ENCODE peak calls at places on chromosome 1, in eight cellular contexts. One of them, this sample, is unnamed.

GRCh38 chr1:168709896-168710305 is 19.1 kb downstream of the DPT start:
- DNase-seq in epithelial cell of esophagus: peak
- DNase-seq in HS-5: peak
- DNase-seq in stimulated activated CD4-positive, alpha-beta T cell treated with anti-CD3 and anti-CD28 coated beads, Interleukin-1b, Interleukin-23, amount 100 ng/mL, for 24 hours: no peak
- DNase-seq in anterior cingulate cortex: no peak
- DNase-seq in GM04504: peak
- DNase-seq in left ventricle myocardium inferior: no peak
- DNase-seq in EH: peak
- DNase-seq in this sample: peak

GRCh38 chr1:8266436-8267165 is 51.3 kb upstream of the SLC45A1 start:
- DNase-seq in epithelial cell of esophagus: no peak
- DNase-seq in GM04504: no peak
- DNase-seq in left ventricle myocardium inferior: no peak
- DNase-seq in anterior cingulate cortex: no peak
- DNase-seq in EH: no peak
- DNase-seq in stimulated activated CD4-positive, alpha-beta T cell treated with anti-CD3 and anti-CD28 coated beads, Interleukin-1b, Interleukin-23, amount 100 ng/mL, for 24 hours: no peak
- DNase-seq in HS-5: no peak
- DNase-seq in this sample: no peak

GRCh38 chr1:91022518-91022929 is 689 bp upstream of the ZNF644 start:
- DNase-seq in stimulated activated CD4-positive, alpha-beta T cell treated with anti-CD3 and anti-CD28 coated beads, Interleukin-1b, Interleukin-23, amount 100 ng/mL, for 24 hours: no peak
- DNase-seq in left ventricle myocardium inferior: no peak
- DNase-seq in epithelial cell of esophagus: no peak
- DNase-seq in GM04504: no peak
- DNase-seq in EH: no peak
- DNase-seq in anterior cingulate cortex: no peak
- DNase-seq in HS-5: no peak
- DNase-seq in this sample: no peak

GRCh38 chr1:58717979-58718378 is 18.1 kb upstream of the MYSM1 start:
- DNase-seq in HS-5: no peak
- DNase-seq in left ventricle myocardium inferior: no peak
- DNase-seq in epithelial cell of esophagus: no peak
- DNase-seq in stimulated activated CD4-positive, alpha-beta T cell treated with anti-CD3 and anti-CD28 coated beads, Interleukin-1b, Interleukin-23, amount 100 ng/mL, for 24 hours: no peak
- DNase-seq in GM04504: no peak
- DNase-seq in EH: peak
- DNase-seq in anterior cingulate cortex: no peak
- DNase-seq in this sample: no peak

GRCh38 chr1:150557813-150558212 is 8.6 kb downstream of the ADAMTSL4 start:
- DNase-seq in anterior cingulate cortex: no peak
- DNase-seq in epithelial cell of esophagus: no peak
- DNase-seq in stimulated activated CD4-positive, alpha-beta T cell treated with anti-CD3 and anti-CD28 coated beads, Interleukin-1b, Interleukin-23, amount 100 ng/mL, for 24 hours: no peak
- DNase-seq in EH: no peak
- DNase-seq in GM04504: no peak
- DNase-seq in HS-5: no peak
- DNase-seq in left ventricle myocardium inferior: no peak
- DNase-seq in this sample: no peak

GRCh38 chr1:162388083-162388594 is 6.6 kb downstream of the C1orf226 start:
- DNase-seq in epithelial cell of esophagus: no peak
- DNase-seq in GM04504: no peak
- DNase-seq in EH: no peak
- DNase-seq in anterior cingulate cortex: no peak
- DNase-seq in stimulated activated CD4-positive, alpha-beta T cell treated with anti-CD3 and anti-CD28 coated beads, Interleukin-1b, Interleukin-23, amount 100 ng/mL, for 24 hours: no peak
- DNase-seq in HS-5: no peak
- DNase-seq in left ventricle myocardium inferior: no peak
- DNase-seq in this sample: no peak

GRCh38 chr1:33147997-33148314 is 33.9 kb downstream of the TRIM62 start:
- DNase-seq in EH: peak
- DNase-seq in anterior cingulate cortex: no peak
- DNase-seq in stimulated activated CD4-positive, alpha-beta T cell treated with anti-CD3 and anti-CD28 coated beads, Interleukin-1b, Interleukin-23, amount 100 ng/mL, for 24 hours: no peak
- DNase-seq in left ventricle myocardium inferior: no peak
- DNase-seq in GM04504: no peak
- DNase-seq in epithelial cell of esophagus: peak
- DNase-seq in HS-5: no peak
- DNase-seq in this sample: peak

GRCh38 chr1:180254854-180255253 is 24.8 kb downstream of the LHX4 start:
- DNase-seq in GM04504: no peak
- DNase-seq in EH: no peak
- DNase-seq in epithelial cell of esophagus: no peak
- DNase-seq in HS-5: no peak
- DNase-seq in anterior cingulate cortex: no peak
- DNase-seq in stimulated activated CD4-positive, alpha-beta T cell treated with anti-CD3 and anti-CD28 coated beads, Interleukin-1b, Interleukin-23, amount 100 ng/mL, for 24 hours: no peak
- DNase-seq in left ventricle myocardium inferior: no peak
- DNase-seq in this sample: no peak

GRCh38 chr1:75341537-75341936 is 207.3 kb downstream of the LHX8 start:
- DNase-seq in epithelial cell of esophagus: peak
- DNase-seq in left ventricle myocardium inferior: no peak
- DNase-seq in GM04504: no peak
- DNase-seq in HS-5: no peak
- DNase-seq in stimulated activated CD4-positive, alpha-beta T cell treated with anti-CD3 and anti-CD28 coated beads, Interleukin-1b, Interleukin-23, amount 100 ng/mL, for 24 hours: no peak
- DNase-seq in anterior cingulate cortex: no peak
- DNase-seq in EH: no peak
- DNase-seq in this sample: no peak

GRCh38 chr1:69313118-69313517 is 254.6 kb upstream of the LRRC7 start:
- DNase-seq in HS-5: no peak
- DNase-seq in epithelial cell of esophagus: no peak
- DNase-seq in anterior cingulate cortex: no peak
- DNase-seq in GM04504: no peak
- DNase-seq in left ventricle myocardium inferior: no peak
- DNase-seq in stimulated activated CD4-positive, alpha-beta T cell treated with anti-CD3 and anti-CD28 coated beads, Interleukin-1b, Interleukin-23, amount 100 ng/mL, for 24 hours: no peak
- DNase-seq in EH: no peak
- DNase-seq in this sample: no peak

GRCh38 chr1:100440075-100440809 is 87.9 kb downstream of the CDC14A start:
- DNase-seq in GM04504: no peak
- DNase-seq in stimulated activated CD4-positive, alpha-beta T cell treated with anti-CD3 and anti-CD28 coated beads, Interleukin-1b, Interleukin-23, amount 100 ng/mL, for 24 hours: no peak
- DNase-seq in EH: no peak
- DNase-seq in HS-5: no peak
- DNase-seq in epithelial cell of esophagus: no peak
- DNase-seq in left ventricle myocardium inferior: no peak
- DNase-seq in anterior cingulate cortex: no peak
- DNase-seq in this sample: no peak

GRCh38 chr1:55767171-55767570 is 552.0 kb upstream of the USP24 start:
- DNase-seq in stimulated activated CD4-positive, alpha-beta T cell treated with anti-CD3 and anti-CD28 coated beads, Interleukin-1b, Interleukin-23, amount 100 ng/mL, for 24 hours: no peak
- DNase-seq in epithelial cell of esophagus: no peak
- DNase-seq in HS-5: no peak
- DNase-seq in left ventricle myocardium inferior: no peak
- DNase-seq in EH: no peak
- DNase-seq in GM04504: no peak
- DNase-seq in anterior cingulate cortex: no peak
- DNase-seq in this sample: no peak

GRCh38 chr1:207972350-207972749 is 61.4 kb upstream of the CD34 start:
- DNase-seq in EH: no peak
- DNase-seq in HS-5: no peak
- DNase-seq in epithelial cell of esophagus: no peak
- DNase-seq in left ventricle myocardium inferior: no peak
- DNase-seq in anterior cingulate cortex: no peak
- DNase-seq in GM04504: no peak
- DNase-seq in stimulated activated CD4-positive, alpha-beta T cell treated with anti-CD3 and anti-CD28 coated beads, Interleukin-1b, Interleukin-23, amount 100 ng/mL, for 24 hours: no peak
- DNase-seq in this sample: no peak

GRCh38 chr1:21117159-21117953 is 59.3 kb downstream of the EIF4G3 start:
- DNase-seq in epithelial cell of esophagus: no peak
- DNase-seq in GM04504: no peak
- DNase-seq in anterior cingulate cortex: no peak
- DNase-seq in HS-5: no peak
- DNase-seq in stimulated activated CD4-positive, alpha-beta T cell treated with anti-CD3 and anti-CD28 coated beads, Interleukin-1b, Interleukin-23, amount 100 ng/mL, for 24 hours: no peak
- DNase-seq in EH: no peak
- DNase-seq in left ventricle myocardium inferior: no peak
- DNase-seq in this sample: peak

GRCh38 chr1:219498666-219499065 is 114.2 kb downstream of the ZC3H11B start:
- DNase-seq in anterior cingulate cortex: no peak
- DNase-seq in stimulated activated CD4-positive, alpha-beta T cell treated with anti-CD3 and anti-CD28 coated beads, Interleukin-1b, Interleukin-23, amount 100 ng/mL, for 24 hours: no peak
- DNase-seq in HS-5: no peak
- DNase-seq in GM04504: peak
- DNase-seq in epithelial cell of esophagus: no peak
- DNase-seq in left ventricle myocardium inferior: no peak
- DNase-seq in EH: peak
- DNase-seq in this sample: peak

GRCh38 chr1:201528631-201529260 is 10.2 kb upstream of the NAV1 start:
- DNase-seq in HS-5: no peak
- DNase-seq in GM04504: no peak
- DNase-seq in left ventricle myocardium inferior: no peak
- DNase-seq in EH: peak
- DNase-seq in stimulated activated CD4-positive, alpha-beta T cell treated with anti-CD3 and anti-CD28 coated beads, Interleukin-1b, Interleukin-23, amount 100 ng/mL, for 24 hours: no peak
- DNase-seq in anterior cingulate cortex: no peak
- DNase-seq in epithelial cell of esophagus: peak
- DNase-seq in this sample: peak

GRCh38 chr1:230456478-230456877 is 30.3 kb upstream of the PGBD5 start:
- DNase-seq in EH: no peak
- DNase-seq in stimulated activated CD4-positive, alpha-beta T cell treated with anti-CD3 and anti-CD28 coated beads, Interleukin-1b, Interleukin-23, amount 100 ng/mL, for 24 hours: no peak
- DNase-seq in HS-5: no peak
- DNase-seq in epithelial cell of esophagus: no peak
- DNase-seq in anterior cingulate cortex: no peak
- DNase-seq in GM04504: no peak
- DNase-seq in left ventricle myocardium inferior: no peak
- DNase-seq in this sample: no peak

GRCh38 chr1:244283772-244284171 is 167.9 kb downstream of the ADSS2 start:
- DNase-seq in HS-5: no peak
- DNase-seq in left ventricle myocardium inferior: no peak
- DNase-seq in epithelial cell of esophagus: no peak
- DNase-seq in GM04504: no peak
- DNase-seq in stimulated activated CD4-positive, alpha-beta T cell treated with anti-CD3 and anti-CD28 coated beads, Interleukin-1b, Interleukin-23, amount 100 ng/mL, for 24 hours: no peak
- DNase-seq in EH: no peak
- DNase-seq in anterior cingulate cortex: no peak
- DNase-seq in this sample: no peak

GRCh38 chr1:33305016-33305415 is 15.9 kb downstream of the A3GALT2 start:
- DNase-seq in left ventricle myocardium inferior: no peak
- DNase-seq in HS-5: no peak
- DNase-seq in GM04504: no peak
- DNase-seq in EH: no peak
- DNase-seq in stimulated activated CD4-positive, alpha-beta T cell treated with anti-CD3 and anti-CD28 coated beads, Interleukin-1b, Interleukin-23, amount 100 ng/mL, for 24 hours: no peak
- DNase-seq in anterior cingulate cortex: no peak
- DNase-seq in epithelial cell of esophagus: no peak
- DNase-seq in this sample: no peak

GRCh38 chr1:65066379-65066765 is 81.6 kb upstream of the AK4 start:
- DNase-seq in HS-5: no peak
- DNase-seq in GM04504: no peak
- DNase-seq in stimulated activated CD4-positive, alpha-beta T cell treated with anti-CD3 and anti-CD28 coated beads, Interleukin-1b, Interleukin-23, amount 100 ng/mL, for 24 hours: no peak
- DNase-seq in epithelial cell of esophagus: no peak
- DNase-seq in left ventricle myocardium inferior: no peak
- DNase-seq in anterior cingulate cortex: no peak
- DNase-seq in EH: no peak
- DNase-seq in this sample: no peak

This sample was measured in fibroblast of the aortic adventitia.